ENCODE peak calls at places on chromosome 9, in six cellular contexts. D, I, V, C, X and Q are unnamed samples. For H3K9me3, the result is how much of the 10 kb centered on the place peaks cover.

GRCh38 chr9:124676159-124676551 is 95.0 kb downstream of the NR6A1 start:
- DNase-seq in X (no peak), D (no peak), I (no peak), C (no peak), V (no peak), Q (no peak)

GRCh38 chr9:93960221-93960970 is 5.2 kb upstream of the BARX1 start:
- DNase-seq in C (no peak), I (no peak), X (no peak), V (peak), D (peak), Q (no peak)

GRCh38 chr9:126327016-126327749 is 554 bp downstream of the MVB12B start:
- DNase-seq in C (no peak), I (no peak), X (no peak), V (no peak), D (peak), Q (peak)

GRCh38 chr9:94178927-94179326 is 80.2 kb upstream of the ZNF169 start:
- DNase-seq in X (no peak), I (no peak), C (no peak), D (no peak), V (no peak), Q (no peak)

GRCh38 chr9:137550958-137551655 is 572 bp upstream of the MRPL41 start:
- DNase-seq in D (peak), I (peak), V (no peak), X (peak), C (no peak), Q (no peak)

GRCh38 chr9:92616199-92617129 is 53.5 kb downstream of the IPPK start:
- DNase-seq in C (no peak), X (no peak), I (no peak), D (no peak), V (no peak), Q (no peak)

GRCh38 chr9:966936-967335 is 9.5 kb upstream of the DMRT3 start:
- DNase-seq in I (no peak), D (no peak), V (no peak), C (no peak), X (no peak), Q (no peak)

GRCh38 chr9:20620658-20621552 is 1.4 kb downstream of the MLLT3 start:
- DNase-seq in D (peak), V (peak), X (peak), I (no peak), C (peak), Q (peak)

GRCh38 chr9:115548826-115549225 is 430.9 kb upstream of the TNC start:
- DNase-seq in D (no peak), X (no peak), C (no peak), V (no peak), I (no peak), Q (no peak)

GRCh38 chr9:86662890-86663468 is 284.3 kb downstream of the GAS1 start:
- DNase-seq in I (no peak), V (no peak), X (no peak), C (no peak), D (no peak), Q (no peak)

GRCh38 chr9:706606-707451 is 134.7 kb upstream of the DMRT1 start:
- DNase-seq in V (peak), I (no peak), C (peak), X (peak), D (peak), Q (peak)

GRCh38 chr9:121730188-121730587 is 78.8 kb downstream of the DAB2IP start:
- DNase-seq in C (no peak), X (no peak), D (no peak), V (no peak), I (no peak), Q (no peak)

GRCh38 chr9:124622882-124623281 is 115.7 kb upstream of the NR5A1 start:
- DNase-seq in I (no peak), X (no peak), V (no peak), D (no peak), C (no peak), Q (no peak)

GRCh38 chr9:77010527-77010926 is 8.9 kb upstream of the FOXB2 start:
- DNase-seq in V (no peak), I (no peak), C (no peak), D (no peak), X (no peak), Q (no peak)

GRCh38 chr9:38344566-38345324 is 47.8 kb upstream of the ALDH1B1 start:
- DNase-seq in D (peak), I (no peak), X (no peak), V (peak), C (no peak), Q (no peak)

GRCh38 chr9:10127867-10128266 is 484.9 kb downstream of the PTPRD start:
- DNase-seq in C (no peak), D (no peak), V (no peak), I (no peak), X (no peak), Q (no peak)

GRCh38 chr9:112059145-112059979 is 115.7 kb downstream of the SUSD1 start:
- DNase-seq in D (no peak), I (no peak), C (no peak), X (no peak), V (no peak), Q (no peak)

GRCh38 chr9:89522261-89522978 is 24.5 kb upstream of the SEMA4D start:
- DNase-seq in V (no peak), D (no peak), C (peak), X (no peak), I (no peak), Q (no peak)

GRCh38 chr9:81759680-81760215 is 70.4 kb upstream of the TLE1 start:
- DNase-seq in X (no peak), C (no peak), D (peak), I (peak), V (no peak), Q (no peak)

GRCh38 chr9:76699966-76700365 is 64.3 kb upstream of the PCA3 start:
- DNase-seq in C (no peak), D (no peak), V (no peak), I (no peak), X (no peak), Q (no peak)

GRCh38 chr9:72946821-72947220 is 6.0 kb downstream of the ALDH1A1 start:
- DNase-seq in X (no peak), C (no peak), I (no peak), V (no peak), D (no peak), Q (no peak)

GRCh38 chr9:72947987-72948465 is 4.8 kb downstream of the ALDH1A1 start:
- DNase-seq in X (no peak), V (no peak), C (no peak), I (no peak), D (no peak), Q (no peak)

GRCh38 chr9:72951043-72951442 is 1.8 kb downstream of the ALDH1A1 start:
- DNase-seq in D (no peak), C (no peak), V (no peak), I (no peak), X (no peak), Q (no peak)

GRCh38 chr9:72949918-72950325 is 2.9 kb downstream of the ALDH1A1 start:
- DNase-seq in X (no peak), V (no peak), D (no peak), I (no peak), C (no peak), Q (no peak)

DNA sequence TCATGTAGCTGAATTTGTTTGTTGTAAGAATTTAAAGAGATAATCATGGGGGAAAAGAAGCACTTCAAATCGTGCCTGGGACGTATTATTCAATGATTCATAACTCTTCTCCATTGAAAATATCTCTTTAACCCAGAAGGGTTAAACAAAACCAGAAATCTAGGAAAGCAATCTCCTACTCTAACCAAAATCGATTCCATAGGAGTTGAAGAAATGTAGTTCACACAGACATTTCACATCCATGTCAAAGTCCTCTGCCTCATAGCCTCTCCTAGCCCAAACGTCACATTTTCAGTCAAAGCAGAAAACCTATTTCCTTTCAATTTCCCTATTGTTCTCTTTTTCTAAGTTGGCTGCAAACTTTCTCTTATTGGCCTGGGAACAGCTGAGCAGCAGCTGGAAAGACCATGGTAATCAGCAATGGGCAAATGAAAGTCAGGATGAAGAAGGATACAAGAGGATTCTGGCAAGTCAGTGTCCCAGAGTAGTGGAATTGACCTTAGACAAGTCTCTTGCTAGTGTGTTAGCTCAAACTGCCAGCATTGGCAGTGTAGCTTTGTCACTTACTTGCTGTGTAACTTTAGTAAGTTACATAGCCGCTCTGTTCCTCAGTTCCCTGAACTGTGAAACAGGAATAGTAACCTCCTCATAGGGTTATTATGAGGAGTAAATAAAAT is 3.8 kb downstream of the ALDH1A1 start:
- DNase-seq in X (no peak), C (no peak), D (no peak), I (no peak), V (no peak), Q (no peak)
- H3K4me3 ChIP-seq in X (peak), C (no peak), D (no peak), I (no peak), V (no peak), Q (no peak)

DNA sequence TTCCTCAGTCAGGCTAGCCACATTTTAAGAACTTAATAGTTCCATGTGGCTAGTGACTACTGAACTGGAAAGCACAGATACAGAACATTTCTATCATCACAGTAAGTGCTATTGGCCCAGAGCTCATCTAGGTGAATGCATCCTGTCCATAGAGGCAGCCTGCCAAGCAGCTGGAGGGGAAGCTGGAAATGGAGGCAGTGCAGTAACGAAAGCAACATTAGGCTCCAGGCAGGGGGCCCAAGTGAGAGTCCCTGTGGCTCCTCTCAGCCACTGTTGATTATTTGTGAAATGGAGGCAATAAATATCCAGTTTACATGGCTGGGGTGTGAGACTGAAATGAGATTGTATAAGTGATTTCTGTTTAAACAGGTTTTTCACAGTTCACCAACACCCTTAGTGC is 227.2 kb upstream of the KLF9 start:
- DNase-seq in X (no peak), C (no peak), V (no peak), D (no peak), I (no peak), Q (peak)
- H3K9me3 ChIP-seq in X (under half), C (under half), V (under half), D (under half), I (under half), Q (under half)

GRCh38 chr9:134871941-134872340 is 8.7 kb upstream of the FCN2 start:
- DNase-seq in V (no peak), I (no peak), C (no peak), D (no peak), X (no peak), Q (no peak)
- H3K4me3 ChIP-seq in V (no peak), I (no peak), C (no peak), D (no peak), X (no peak), Q (no peak)

GRCh38 chr9:135275163-135275925 is 187.9 kb downstream of the OLFM1 start:
- DNase-seq in I (no peak), V (no peak), D (no peak), X (no peak), C (no peak), Q (peak)
- H3K9me3 ChIP-seq in I (under half), V (under half), D (under half), X (under half), C (under half), Q (under half)

GRCh38 chr9:35341585-35341984 is 148.3 kb upstream of the RUSC2 start:
- DNase-seq in D (no peak), C (no peak), V (no peak), I (no peak), X (peak), Q (no peak)

GRCh38 chr9:35341021-35341420 is 148.9 kb upstream of the RUSC2 start:
- DNase-seq in D (no peak), V (no peak), C (no peak), I (no peak), X (no peak), Q (no peak)

GRCh38 chr9:35338561-35339274 is 151.2 kb upstream of the RUSC2 start:
- DNase-seq in X (no peak), C (no peak), D (no peak), V (no peak), I (no peak), Q (no peak)

GRCh38 chr9:35340046-35340445 is 149.9 kb upstream of the RUSC2 start:
- DNase-seq in X (no peak), I (no peak), C (no peak), V (no peak), D (peak), Q (no peak)

GRCh38 chr9:35342221-35342620 is 147.7 kb upstream of the RUSC2 start:
- DNase-seq in D (no peak), X (no peak), V (no peak), C (no peak), I (no peak), Q (no peak)
- H3K4me3 ChIP-seq in D (no peak), X (peak), V (peak), C (no peak), I (no peak), Q (no peak)

GRCh38 chr9:40884072-40884901 is 244.2 kb downstream of the FOXD4L6 start:
- DNase-seq in X (no peak), V (peak), C (no peak), D (peak), I (no peak), Q (no peak)
- H3K9me3 ChIP-seq in X (under half), V (half or more), C (under half), D (under half), I (under half), Q (under half)

GRCh38 chr9:130536594-130537215 is 42.7 kb upstream of the FUBP3 start:
- DNase-seq in X (no peak), I (no peak), C (no peak), D (no peak), V (no peak), Q (no peak)

GRCh38 chr9:130532426-130532825 is 47.0 kb upstream of the FUBP3 start:
- DNase-seq in D (no peak), I (no peak), V (no peak), X (no peak), C (no peak), Q (no peak)

GRCh38 chr9:130539473-130540223 is 39.7 kb upstream of the FUBP3 start:
- DNase-seq in X (no peak), C (no peak), V (no peak), D (no peak), I (peak), Q (no peak)

GRCh38 chr9:130537346-130538050 is 41.9 kb upstream of the FUBP3 start:
- DNase-seq in V (peak), X (no peak), I (no peak), C (no peak), D (peak), Q (peak)

DNA sequence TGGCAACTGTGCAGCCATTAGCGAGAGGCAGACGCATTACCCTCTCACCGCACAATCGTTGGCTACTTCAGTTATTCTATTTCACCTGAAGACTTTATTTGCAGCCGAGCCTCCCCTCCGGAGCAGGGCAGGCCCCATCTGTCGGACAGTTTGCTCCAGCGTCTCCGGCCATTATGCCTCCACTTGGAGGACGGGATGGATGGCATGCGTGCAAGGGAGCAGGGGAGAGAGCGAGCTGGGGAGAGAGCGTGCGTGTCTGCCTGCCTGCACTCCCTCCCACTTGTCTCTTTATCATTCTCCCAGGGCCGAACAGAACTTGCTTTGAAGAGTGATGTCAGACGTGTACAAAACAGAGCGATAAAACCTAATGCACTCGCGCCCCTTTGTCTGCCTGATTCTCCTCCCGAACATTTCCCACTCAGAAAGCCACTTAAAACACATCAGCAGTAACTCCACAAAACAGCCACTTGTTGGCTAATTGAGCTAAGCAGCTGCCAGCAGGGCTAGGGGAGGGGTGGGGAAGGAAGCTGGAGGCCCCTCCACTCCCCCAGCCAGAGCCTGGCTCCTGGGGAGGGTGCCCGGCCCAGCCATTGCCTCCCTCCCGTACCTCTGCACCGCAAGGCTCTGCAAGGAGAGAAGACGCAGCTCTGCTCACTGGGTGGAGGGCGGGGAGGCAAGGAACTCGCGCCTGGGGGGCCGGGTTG is 43.4 kb upstream of the FUBP3 start:
- DNase-seq in X (no peak), C (no peak), V (peak), I (no peak), D (no peak), Q (peak)
- H3K4me3 ChIP-seq in X (no peak), C (no peak), V (no peak), I (no peak), D (no peak), Q (peak)